ENCODE peak calls at places on chromosomes 13 and 19, in four cellular contexts. One of them, this sample, is unnamed.

GRCh38 chr13:105817011-105817410 is 718.5 kb downstream of the EFNB2 start:
- DNase-seq in IMR-90: no peak
- DNase-seq in SK-MEL-5: no peak
- DNase-seq in heart right ventricle: no peak
- DNase-seq in this sample: no peak

GRCh38 chr19:11227201-11227886 is 12.1 kb upstream of the ANGPTL8 start:
- DNase-seq in IMR-90: no peak
- DNase-seq in SK-MEL-5: peak
- DNase-seq in heart right ventricle: no peak
- DNase-seq in this sample: peak

GRCh38 chr19:55255618-55256423 is 3.0 kb downstream of the PPP6R1 start:
- DNase-seq in IMR-90: peak
- DNase-seq in SK-MEL-5: no peak
- DNase-seq in heart right ventricle: no peak
- DNase-seq in this sample: no peak

GRCh38 chr13:94416454-94417080 is 62.9 kb downstream of the DCT start:
- DNase-seq in IMR-90: peak
- DNase-seq in SK-MEL-5: peak
- DNase-seq in heart right ventricle: no peak
- DNase-seq in this sample: peak

GRCh38 chr19:29515233-29515619 is 10.6 kb upstream of the VSTM2B start:
- DNase-seq in IMR-90: no peak
- DNase-seq in SK-MEL-5: no peak
- DNase-seq in heart right ventricle: no peak
- DNase-seq in this sample: no peak

GRCh38 chr13:94112731-94113130 is 366.8 kb downstream of the DCT start:
- DNase-seq in IMR-90: no peak
- DNase-seq in SK-MEL-5: no peak
- DNase-seq in heart right ventricle: no peak
- DNase-seq in this sample: no peak

GRCh38 chr19:51224163-51224641 is 678 bp upstream of the CD33 start:
- DNase-seq in IMR-90: no peak
- DNase-seq in SK-MEL-5: no peak
- DNase-seq in heart right ventricle: no peak
- DNase-seq in this sample: no peak

GRCh38 chr13:44220948-44221347 is 152.7 kb upstream of the SERP2 start:
- DNase-seq in IMR-90: no peak
- DNase-seq in SK-MEL-5: no peak
- DNase-seq in heart right ventricle: no peak
- DNase-seq in this sample: no peak

GRCh38 chr13:50990540-50991506 is 81.2 kb downstream of the RNASEH2B start:
- DNase-seq in IMR-90: peak
- DNase-seq in SK-MEL-5: no peak
- DNase-seq in heart right ventricle: peak
- DNase-seq in this sample: peak

GRCh38 chr19:5186293-5187050 is 154.1 kb downstream of the PTPRS start:
- DNase-seq in IMR-90: peak
- DNase-seq in SK-MEL-5: no peak
- DNase-seq in heart right ventricle: no peak
- DNase-seq in this sample: peak

GRCh38 chr13:44117351-44117750 is 237.6 kb downstream of the LACC1 start:
- DNase-seq in IMR-90: peak
- DNase-seq in SK-MEL-5: no peak
- DNase-seq in heart right ventricle: no peak
- DNase-seq in this sample: peak

GRCh38 chr19:45889210-45889885 is 3.4 kb upstream of the IRF2BP1 start:
- DNase-seq in IMR-90: no peak
- DNase-seq in SK-MEL-5: no peak
- DNase-seq in heart right ventricle: no peak
- DNase-seq in this sample: no peak